ENCODE peak calls at places on chromosomes 1 and 21, in six cellular contexts. One of them, this sample, is unnamed. For H3K36me3, the result is how much of the 10 kb centered on the place peaks cover.

GRCh38 chr1:162680419-162681126 is 48.3 kb downstream of the DDR2 start:
- DNase-seq in thoracic aorta: no peak
- DNase-seq in transverse colon: no peak
- DNase-seq in stomach: no peak
- DNase-seq in OCI-LY7: no peak
- DNase-seq in keratinocyte: no peak
- DNase-seq in this sample: no peak

GRCh38 chr1:186983327-186983726 is 154.6 kb downstream of the PLA2G4A start:
- DNase-seq in stomach: no peak
- DNase-seq in OCI-LY7: no peak
- DNase-seq in thoracic aorta: no peak
- DNase-seq in transverse colon: peak
- DNase-seq in keratinocyte: no peak
- DNase-seq in this sample: no peak

GRCh38 chr1:44408181-44409018 is 3.3 kb downstream of the RNF220 start:
- DNase-seq in stomach: no peak
- DNase-seq in OCI-LY7: no peak
- DNase-seq in keratinocyte: no peak
- DNase-seq in transverse colon: no peak
- DNase-seq in thoracic aorta: no peak
- DNase-seq in this sample: no peak

GRCh38 chr1:77513839-77514763 is 168.4 kb downstream of the ZZZ3 start:
- DNase-seq in OCI-LY7: no peak
- DNase-seq in stomach: no peak
- DNase-seq in keratinocyte: no peak
- DNase-seq in transverse colon: no peak
- DNase-seq in thoracic aorta: no peak
- DNase-seq in this sample: no peak

GRCh38 chr21:45010096-45010495 is 64.3 kb upstream of the ADARB1 start:
- DNase-seq in keratinocyte: no peak
- DNase-seq in transverse colon: no peak
- DNase-seq in stomach: no peak
- DNase-seq in OCI-LY7: no peak
- DNase-seq in thoracic aorta: no peak
- DNase-seq in this sample: no peak

GRCh38 chr1:42144336-42145189 is 8.6 kb upstream of the GUCA2B start:
- DNase-seq in keratinocyte: no peak
- DNase-seq in transverse colon: no peak
- DNase-seq in thoracic aorta: no peak
- DNase-seq in stomach: peak
- DNase-seq in OCI-LY7: no peak
- DNase-seq in this sample: peak

GRCh38 chr1:181508486-181509165 is 25.3 kb downstream of the CACNA1E start:
- DNase-seq in keratinocyte: no peak
- DNase-seq in thoracic aorta: no peak
- DNase-seq in OCI-LY7: no peak
- DNase-seq in transverse colon: no peak
- DNase-seq in stomach: no peak
- DNase-seq in this sample: no peak

GRCh38 chr1:11989669-11990068 is 9.4 kb downstream of the MFN2 start:
- DNase-seq in stomach: no peak
- DNase-seq in transverse colon: no peak
- DNase-seq in thoracic aorta: no peak
- DNase-seq in OCI-LY7: no peak
- DNase-seq in keratinocyte: no peak
- DNase-seq in this sample: no peak

GRCh38 chr21:43012596-43012995 is 38.2 kb downstream of the PKNOX1 start:
- DNase-seq in OCI-LY7: no peak
- DNase-seq in stomach: no peak
- DNase-seq in thoracic aorta: no peak
- DNase-seq in keratinocyte: no peak
- DNase-seq in transverse colon: no peak
- DNase-seq in this sample: no peak

GRCh38 chr1:167082511-167083027 is 7.6 kb downstream of the GPA33 start:
- DNase-seq in OCI-LY7: no peak
- DNase-seq in stomach: peak
- DNase-seq in transverse colon: peak
- DNase-seq in thoracic aorta: no peak
- DNase-seq in keratinocyte: no peak
- DNase-seq in this sample: peak

GRCh38 chr1:85274969-85275453 is 1.4 kb downstream of the BCL10 start:
- DNase-seq in stomach: no peak
- DNase-seq in keratinocyte: no peak
- DNase-seq in thoracic aorta: no peak
- DNase-seq in OCI-LY7: peak
- DNase-seq in transverse colon: no peak
- DNase-seq in this sample: no peak

GRCh38 chr1:244087611-244088010 is 36.5 kb downstream of the ZBTB18 start:
- DNase-seq in stomach: no peak
- DNase-seq in transverse colon: no peak
- DNase-seq in OCI-LY7: no peak
- DNase-seq in keratinocyte: no peak
- DNase-seq in thoracic aorta: no peak
- DNase-seq in this sample: no peak

GRCh38 chr1:23627065-23627464 is 64.5 kb upstream of the RPL11 start:
- DNase-seq in stomach: peak
- DNase-seq in transverse colon: peak
- DNase-seq in OCI-LY7: peak
- DNase-seq in keratinocyte: no peak
- DNase-seq in thoracic aorta: no peak
- DNase-seq in this sample: no peak

GRCh38 chr1:222060247-222060851 is 318.5 kb upstream of the DUSP10 start:
- DNase-seq in transverse colon: no peak
- DNase-seq in OCI-LY7: no peak
- DNase-seq in keratinocyte: no peak
- DNase-seq in thoracic aorta: no peak
- DNase-seq in stomach: no peak
- DNase-seq in this sample: no peak

GRCh38 chr1:30130106-30130505 is 593.3 kb downstream of the MATN1 start:
- DNase-seq in OCI-LY7: no peak
- DNase-seq in stomach: no peak
- DNase-seq in transverse colon: no peak
- DNase-seq in keratinocyte: no peak
- DNase-seq in thoracic aorta: no peak
- DNase-seq in this sample: no peak

GRCh38 chr1:224273651-224274050 is 56.3 kb downstream of the NVL start:
- DNase-seq in OCI-LY7: no peak
- DNase-seq in thoracic aorta: no peak
- DNase-seq in stomach: no peak
- DNase-seq in keratinocyte: no peak
- DNase-seq in transverse colon: peak
- DNase-seq in this sample: no peak

GRCh38 chr1:14168663-14169062 is 429.8 kb upstream of the KAZN start:
- DNase-seq in thoracic aorta: no peak
- DNase-seq in OCI-LY7: no peak
- DNase-seq in transverse colon: no peak
- DNase-seq in keratinocyte: no peak
- DNase-seq in stomach: no peak
- DNase-seq in this sample: no peak

GRCh38 chr1:83791821-83792437 is 207.0 kb downstream of the TTLL7 start:
- DNase-seq in thoracic aorta: no peak
- DNase-seq in OCI-LY7: no peak
- DNase-seq in stomach: no peak
- DNase-seq in transverse colon: no peak
- DNase-seq in keratinocyte: no peak
- DNase-seq in this sample: no peak

GRCh38 chr1:76919123-76919522 is 51.8 kb downstream of the ST6GALNAC5 start:
- DNase-seq in thoracic aorta: no peak
- DNase-seq in OCI-LY7: no peak
- DNase-seq in stomach: no peak
- DNase-seq in keratinocyte: no peak
- DNase-seq in transverse colon: no peak
- DNase-seq in this sample: no peak

GRCh38 chr1:162878000-162878596 is 17.1 kb upstream of the CCDC190 start:
- DNase-seq in keratinocyte: no peak
- DNase-seq in OCI-LY7: peak
- DNase-seq in thoracic aorta: peak
- DNase-seq in transverse colon: peak
- DNase-seq in stomach: peak
- DNase-seq in this sample: peak

GRCh38 chr1:26112407-26112775 is 767 bp downstream of the PDIK1L start:
- DNase-seq in thoracic aorta: no peak
- DNase-seq in stomach: no peak
- DNase-seq in OCI-LY7: peak
- DNase-seq in keratinocyte: no peak
- DNase-seq in transverse colon: no peak
- DNase-seq in this sample: no peak
- H3K27ac ChIP-seq in thoracic aorta: peak
- H3K27ac ChIP-seq in stomach: peak
- H3K27ac ChIP-seq in OCI-LY7: peak
- H3K27ac ChIP-seq in keratinocyte: peak
- H3K27ac ChIP-seq in transverse colon: peak
- H3K27ac ChIP-seq in this sample: peak

GRCh38 chr1:18875796-18876128 is 16.3 kb upstream of the TAS1R2 start:
- DNase-seq in keratinocyte: no peak
- DNase-seq in thoracic aorta: no peak
- DNase-seq in stomach: no peak
- DNase-seq in transverse colon: no peak
- DNase-seq in OCI-LY7: no peak
- DNase-seq in this sample: no peak

GRCh38 chr1:18874600-18874999 is 15.1 kb upstream of the TAS1R2 start:
- DNase-seq in keratinocyte: no peak
- DNase-seq in OCI-LY7: no peak
- DNase-seq in transverse colon: peak
- DNase-seq in thoracic aorta: no peak
- DNase-seq in stomach: peak
- DNase-seq in this sample: no peak

GRCh38 chr1:18874036-18874435 is 14.6 kb upstream of the TAS1R2 start:
- DNase-seq in keratinocyte: no peak
- DNase-seq in OCI-LY7: no peak
- DNase-seq in transverse colon: no peak
- DNase-seq in stomach: no peak
- DNase-seq in thoracic aorta: no peak
- DNase-seq in this sample: no peak

GRCh38 chr1:18876210-18876609 is 16.8 kb upstream of the TAS1R2 start:
- DNase-seq in keratinocyte: no peak
- DNase-seq in thoracic aorta: no peak
- DNase-seq in OCI-LY7: no peak
- DNase-seq in stomach: no peak
- DNase-seq in transverse colon: no peak
- DNase-seq in this sample: no peak

DNA sequence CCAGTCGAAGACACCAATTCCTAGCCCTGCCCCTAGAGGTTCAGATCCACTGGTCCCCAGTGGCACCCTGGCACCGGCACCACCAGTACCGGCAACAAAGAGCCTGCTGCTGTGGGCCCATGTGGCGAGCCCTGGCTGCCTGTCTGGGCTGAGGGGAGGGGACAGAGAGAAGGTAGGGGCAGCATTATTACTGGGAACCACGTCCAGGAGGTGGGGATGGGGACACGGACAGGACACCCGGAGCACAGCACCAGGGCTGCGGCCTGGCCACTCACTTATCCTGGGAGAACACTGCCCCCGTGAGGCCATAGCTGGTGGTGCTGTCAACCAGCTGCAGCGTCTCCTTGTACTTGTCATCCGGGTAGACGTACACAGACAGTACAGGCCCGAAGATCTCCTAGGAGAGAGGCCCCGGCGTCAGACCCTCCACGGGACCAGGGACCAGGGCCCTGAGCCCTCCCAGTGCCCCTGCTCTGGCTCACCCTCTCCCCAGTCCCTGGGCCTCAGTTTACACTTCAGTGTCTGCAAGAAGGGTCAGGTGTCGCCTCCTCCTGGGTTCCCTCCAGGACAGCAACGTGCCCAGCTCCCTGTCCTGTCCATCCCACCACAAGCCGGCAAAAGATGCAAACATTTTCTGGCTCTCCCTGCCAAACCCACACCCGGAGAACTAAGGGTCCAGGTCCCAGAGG is 15.8 kb upstream of the TAS1R2 start:
- DNase-seq in transverse colon: peak
- DNase-seq in keratinocyte: peak
- DNase-seq in stomach: peak
- DNase-seq in OCI-LY7: peak
- DNase-seq in thoracic aorta: peak
- DNase-seq in this sample: peak
- TF ChIP-seq CTCF in transverse colon: peak
- TF ChIP-seq CTCF in keratinocyte: peak
- TF ChIP-seq CTCF in stomach: peak
- TF ChIP-seq CTCF in OCI-LY7: peak
- TF ChIP-seq CTCF in thoracic aorta: peak
- TF ChIP-seq CTCF in this sample: peak

GRCh38 chr1:225509376-225509707 is 81.5 kb upstream of the LBR start:
- DNase-seq in thoracic aorta: no peak
- DNase-seq in transverse colon: no peak
- DNase-seq in OCI-LY7: no peak
- DNase-seq in stomach: no peak
- DNase-seq in keratinocyte: no peak
- DNase-seq in this sample: no peak

GRCh38 chr1:225508538-225509375 is 80.9 kb upstream of the LBR start:
- DNase-seq in OCI-LY7: no peak
- DNase-seq in stomach: peak
- DNase-seq in keratinocyte: peak
- DNase-seq in transverse colon: no peak
- DNase-seq in thoracic aorta: peak
- DNase-seq in this sample: no peak

GRCh38 chr1:225506727-225507126 is 78.9 kb upstream of the LBR start:
- DNase-seq in stomach: no peak
- DNase-seq in transverse colon: no peak
- DNase-seq in keratinocyte: no peak
- DNase-seq in thoracic aorta: no peak
- DNase-seq in OCI-LY7: no peak
- DNase-seq in this sample: no peak

GRCh38 chr1:225511828-225512381 is 84.1 kb upstream of the LBR start:
- DNase-seq in keratinocyte: no peak
- DNase-seq in OCI-LY7: no peak
- DNase-seq in stomach: no peak
- DNase-seq in thoracic aorta: no peak
- DNase-seq in transverse colon: no peak
- DNase-seq in this sample: no peak

GRCh38 chr1:225509770-225510169 is 81.9 kb upstream of the LBR start:
- DNase-seq in keratinocyte: no peak
- DNase-seq in transverse colon: no peak
- DNase-seq in OCI-LY7: no peak
- DNase-seq in stomach: no peak
- DNase-seq in thoracic aorta: no peak
- DNase-seq in this sample: no peak
- H3K36me3 ChIP-seq in keratinocyte: under half
- H3K36me3 ChIP-seq in transverse colon: under half
- H3K36me3 ChIP-seq in OCI-LY7: under half
- H3K36me3 ChIP-seq in stomach: under half
- H3K36me3 ChIP-seq in thoracic aorta: under half
- H3K36me3 ChIP-seq in this sample: under half

GRCh38 chr1:15959424-15959823 is 16.5 kb downstream of the ZBTB17 start:
- DNase-seq in thoracic aorta: no peak
- DNase-seq in transverse colon: no peak
- DNase-seq in keratinocyte: no peak
- DNase-seq in OCI-LY7: no peak
- DNase-seq in stomach: no peak
- DNase-seq in this sample: no peak

GRCh38 chr1:15957221-15958090 is 18.4 kb downstream of the ZBTB17 start:
- DNase-seq in thoracic aorta: no peak
- DNase-seq in stomach: no peak
- DNase-seq in keratinocyte: no peak
- DNase-seq in OCI-LY7: no peak
- DNase-seq in transverse colon: no peak
- DNase-seq in this sample: no peak

GRCh38 chr1:15959847-15960446 is 16.0 kb downstream of the ZBTB17 start:
- DNase-seq in keratinocyte: no peak
- DNase-seq in stomach: no peak
- DNase-seq in thoracic aorta: no peak
- DNase-seq in OCI-LY7: no peak
- DNase-seq in transverse colon: no peak
- DNase-seq in this sample: no peak

GRCh38 chr1:15958111-15958510 is 17.8 kb downstream of the ZBTB17 start:
- DNase-seq in transverse colon: no peak
- DNase-seq in stomach: no peak
- DNase-seq in OCI-LY7: no peak
- DNase-seq in thoracic aorta: no peak
- DNase-seq in keratinocyte: no peak
- DNase-seq in this sample: no peak

GRCh38 chr1:15958788-15959187 is 17.1 kb downstream of the ZBTB17 start:
- DNase-seq in OCI-LY7: no peak
- DNase-seq in keratinocyte: no peak
- DNase-seq in transverse colon: no peak
- DNase-seq in thoracic aorta: no peak
- DNase-seq in stomach: no peak
- DNase-seq in this sample: no peak
- H3K27ac ChIP-seq in OCI-LY7: no peak
- H3K27ac ChIP-seq in keratinocyte: no peak
- H3K27ac ChIP-seq in transverse colon: no peak
- H3K27ac ChIP-seq in thoracic aorta: peak
- H3K27ac ChIP-seq in stomach: no peak
- H3K27ac ChIP-seq in this sample: no peak